ENCODE peak calls at places on chromosome 13, in eight cellular contexts. L is stimulated activated naive CD8-positive, alpha-beta T cell treated with anti-CD3 and anti-CD28 coated beads, Interleukin-15, Interleukin-2, amounts not matched to agents 100 U/mL and 50 U/mL, for 24 hours; B is fibroblast of the conjunctiva; C is cardiac muscle cell; O is fibroblast of pulmonary artery; Y is NAMALWA; H is T-helper 2 cell; F is T-cell. K is an unnamed sample.

GRCh38 chr13:32045963-32046785 is 14.6 kb downstream of the FRY start:
- DNase-seq in O (peak), C (no peak), Y (peak), B (peak), F (no peak), H (no peak), L (no peak), K (peak)

GRCh38 chr13:97911311-97912138 is 42.0 kb upstream of the IPO5 start:
- DNase-seq in H (no peak), O (no peak), F (no peak), C (no peak), L (peak), Y (peak), B (no peak), K (no peak)

GRCh38 chr13:93698016-93698613 is 471.5 kb downstream of the GPC6 start:
- DNase-seq in Y (no peak), B (no peak), F (no peak), L (no peak), O (no peak), H (no peak), C (no peak), K (no peak)

GRCh38 chr13:74325106-74325505 is 190.9 kb upstream of the KLF12 start:
- DNase-seq in H (no peak), Y (no peak), L (no peak), O (peak), F (no peak), C (peak), B (peak), K (no peak)

GRCh38 chr13:113907637-113908617 is 44.1 kb upstream of the GAS6 start:
- DNase-seq in C (peak), H (no peak), O (peak), L (no peak), B (no peak), F (no peak), Y (no peak), K (no peak)

GRCh38 chr13:107873908-107874307 is 341.4 kb downstream of the LIG4 start:
- DNase-seq in B (no peak), H (no peak), O (peak), L (no peak), F (no peak), Y (no peak), C (no peak), K (no peak)

GRCh38 chr13:97205971-97206370 is 16.2 kb upstream of the MBNL2 start:
- DNase-seq in F (no peak), B (no peak), H (no peak), C (no peak), L (no peak), O (peak), Y (no peak), K (no peak)

GRCh38 chr13:32409561-32410440 is 18.1 kb downstream of the N4BP2L1 start:
- DNase-seq in C (peak), L (no peak), O (peak), H (no peak), B (peak), F (no peak), Y (no peak), K (no peak)

GRCh38 chr13:34155931-34156607 is 338.1 kb downstream of the RFC3 start:
- DNase-seq in L (no peak), O (peak), F (no peak), C (no peak), B (no peak), Y (no peak), H (no peak), K (no peak)

GRCh38 chr13:79312456-79312855 is 93.6 kb downstream of the RBM26 start:
- DNase-seq in L (no peak), Y (no peak), F (no peak), O (no peak), C (no peak), B (no peak), H (no peak), K (no peak)

GRCh38 chr13:90485441-90485840 is 862.0 kb upstream of the MIR17HG start:
- DNase-seq in B (peak), F (no peak), O (peak), C (no peak), L (no peak), Y (no peak), H (no peak), K (no peak)

GRCh38 chr13:27808866-27809546 is 16.7 kb downstream of the GSX1 start:
- DNase-seq in B (no peak), C (no peak), L (no peak), O (no peak), H (no peak), Y (no peak), F (no peak), K (no peak)

GRCh38 chr13:71242191-71242590 is 624.8 kb downstream of the DACH1 start:
- DNase-seq in B (no peak), Y (no peak), F (no peak), O (peak), H (no peak), C (no peak), L (no peak), K (no peak)

GRCh38 chr13:110327036-110327790 is 20.1 kb downstream of the COL4A2 start:
- DNase-seq in B (no peak), H (no peak), F (no peak), L (no peak), C (no peak), Y (no peak), O (no peak), K (no peak)

GRCh38 chr13:20017365-20017711 is 58.8 kb downstream of the ZMYM2 start:
- DNase-seq in H (no peak), Y (no peak), O (no peak), F (no peak), L (no peak), C (no peak), B (no peak), K (no peak)

GRCh38 chr13:113928701-113929627 is 44.9 kb downstream of the C13orf46 start:
- DNase-seq in O (peak), B (peak), F (no peak), H (no peak), Y (no peak), C (no peak), L (no peak), K (no peak)

GRCh38 chr13:112705286-112705685 is 15.4 kb downstream of the ATP11A start:
- DNase-seq in H (no peak), Y (no peak), C (no peak), B (no peak), O (no peak), L (no peak), F (no peak), K (no peak)

GRCh38 chr13:42215578-42216421 is 56.2 kb upstream of the AKAP11 start:
- DNase-seq in O (peak), L (peak), C (peak), F (no peak), Y (peak), H (no peak), B (peak), K (peak)

GRCh38 chr13:28558126-28558525 is 63.2 kb upstream of the FLT1 start:
- DNase-seq in F (no peak), H (no peak), L (no peak), O (peak), B (peak), Y (no peak), C (no peak), K (no peak)

GRCh38 chr13:54511356-54511755 is 1482.7 kb downstream of the OLFM4 start:
- DNase-seq in Y (no peak), B (no peak), C (no peak), O (no peak), H (no peak), L (no peak), F (no peak), K (no peak)

GRCh38 chr13:108859202-108860012 is 230.0 kb downstream of the MYO16 start:
- DNase-seq in H (no peak), O (peak), C (peak), F (no peak), B (peak), L (no peak), Y (no peak), K (no peak)

GRCh38 chr13:90171649-90172048 is 1175.8 kb upstream of the MIR17HG start:
- DNase-seq in B (no peak), Y (no peak), C (no peak), O (no peak), L (no peak), H (no peak), F (no peak), K (no peak)

GRCh38 chr13:87661471-87661870 is 9.7 kb upstream of the SLITRK5 start:
- DNase-seq in Y (no peak), B (no peak), C (no peak), L (no peak), F (no peak), O (peak), H (no peak), K (no peak)

GRCh38 chr13:25741796-25742195 is 310.0 kb downstream of the SHISA2 start:
- DNase-seq in F (no peak), Y (no peak), B (no peak), O (no peak), C (no peak), L (no peak), H (no peak), K (no peak)

GRCh38 chr13:62483774-62484173 is 1068.1 kb upstream of the PCDH20 start:
- DNase-seq in O (peak), B (no peak), L (no peak), C (no peak), H (no peak), F (no peak), Y (no peak), K (no peak)

GRCh38 chr13:102846261-102847015 is 606 bp downstream of the ERCC5 start:
- DNase-seq in O (peak), B (no peak), C (peak), Y (peak), F (peak), H (peak), L (peak), K (peak)

GRCh38 chr13:51066091-51066831 is 44.8 kb downstream of the C13orf42 start:
- DNase-seq in C (no peak), Y (no peak), F (no peak), L (peak), O (no peak), B (no peak), H (no peak), K (no peak)

GRCh38 chr13:33349314-33349995 is 63.9 kb upstream of the STARD13 start:
- DNase-seq in O (no peak), F (no peak), Y (no peak), C (no peak), B (no peak), H (no peak), L (no peak), K (no peak)

GRCh38 chr13:29924951-29925350 is 74.5 kb upstream of the UBL3 start:
- DNase-seq in H (no peak), B (no peak), L (no peak), F (no peak), Y (no peak), O (peak), C (no peak), K (no peak)

GRCh38 chr13:27556109-27556508 is 64.2 kb downstream of the LNX2 start:
- DNase-seq in B (peak), O (peak), Y (no peak), C (no peak), F (no peak), L (no peak), H (no peak), K (no peak)

GRCh38 chr13:74171621-74172020 is 37.4 kb upstream of the KLF12 start:
- DNase-seq in F (no peak), L (no peak), C (no peak), B (no peak), O (no peak), Y (no peak), H (no peak), K (no peak)

GRCh38 chr13:67145950-67146349 is 84.2 kb downstream of the PCDH9 start:
- DNase-seq in B (no peak), F (no peak), O (no peak), Y (no peak), C (no peak), L (no peak), H (no peak), K (no peak)

GRCh38 chr13:105918842-105919741 is 616.4 kb downstream of the EFNB2 start:
- DNase-seq in O (peak), F (no peak), H (no peak), B (peak), L (no peak), C (no peak), Y (no peak), K (no peak)

GRCh38 chr13:33927315-33927714 is 109.4 kb downstream of the RFC3 start:
- DNase-seq in Y (no peak), L (no peak), H (no peak), F (no peak), C (no peak), O (peak), B (peak), K (no peak)

GRCh38 chr13:99484405-99484981 is 16.8 kb upstream of the TM9SF2 start:
- DNase-seq in O (peak), B (peak), Y (no peak), H (no peak), C (no peak), L (no peak), F (no peak), K (no peak)

K was measured in naive thymus-derived CD4-positive, alpha-beta T cell.